ENCODE peak calls at places on chromosome 22, in six cellular contexts. One of them, this sample, is unnamed.

GRCh38 chr22:25564979-25565677 is 653 bp downstream of the GRK3 start:
- DNase-seq in fibroblast of pulmonary artery: no peak
- DNase-seq in DMS 273 treated with DMSO at 0.1 percent for 48 hours: no peak
- DNase-seq in NCI-H510A treated with DMSO at 0.1 percent for 48 hours: no peak
- DNase-seq in naive thymus-derived CD8-positive, alpha-beta T cell: no peak
- DNase-seq in iPS DF 6.9: peak; percentile 50
- DNase-seq in this sample: peak; percentile 36

GRCh38 chr22:40432167-40432566 is 61.8 kb downstream of the SGSM3 start:
- DNase-seq in fibroblast of pulmonary artery: no peak
- DNase-seq in DMS 273 treated with DMSO at 0.1 percent for 48 hours: no peak
- DNase-seq in NCI-H510A treated with DMSO at 0.1 percent for 48 hours: no peak
- DNase-seq in naive thymus-derived CD8-positive, alpha-beta T cell: no peak
- DNase-seq in iPS DF 6.9: no peak
- DNase-seq in this sample: no peak

GRCh38 chr22:31933816-31934482 is 10.4 kb upstream of the YWHAH start:
- DNase-seq in fibroblast of pulmonary artery: no peak
- DNase-seq in DMS 273 treated with DMSO at 0.1 percent for 48 hours: no peak
- DNase-seq in NCI-H510A treated with DMSO at 0.1 percent for 48 hours: no peak
- DNase-seq in naive thymus-derived CD8-positive, alpha-beta T cell: no peak
- DNase-seq in iPS DF 6.9: no peak
- DNase-seq in this sample: no peak

GRCh38 chr22:43944670-43945430 is 10.4 kb upstream of the SAMM50 start:
- DNase-seq in fibroblast of pulmonary artery: no peak
- DNase-seq in DMS 273 treated with DMSO at 0.1 percent for 48 hours: no peak
- DNase-seq in NCI-H510A treated with DMSO at 0.1 percent for 48 hours: no peak
- DNase-seq in naive thymus-derived CD8-positive, alpha-beta T cell: no peak
- DNase-seq in iPS DF 6.9: no peak
- DNase-seq in this sample: no peak

GRCh38 chr22:45783021-45783420 is 111.4 kb downstream of the ATXN10 start:
- DNase-seq in fibroblast of pulmonary artery: no peak
- DNase-seq in DMS 273 treated with DMSO at 0.1 percent for 48 hours: no peak
- DNase-seq in NCI-H510A treated with DMSO at 0.1 percent for 48 hours: no peak
- DNase-seq in naive thymus-derived CD8-positive, alpha-beta T cell: no peak
- DNase-seq in iPS DF 6.9: no peak
- DNase-seq in this sample: no peak

GRCh38 chr22:50070366-50070765 is 12.3 kb upstream of the TTLL8 start:
- DNase-seq in fibroblast of pulmonary artery: no peak
- DNase-seq in DMS 273 treated with DMSO at 0.1 percent for 48 hours: no peak
- DNase-seq in NCI-H510A treated with DMSO at 0.1 percent for 48 hours: no peak
- DNase-seq in naive thymus-derived CD8-positive, alpha-beta T cell: no peak
- DNase-seq in iPS DF 6.9: no peak
- DNase-seq in this sample: no peak

GRCh38 chr22:26618487-26618886 is 660 bp upstream of the CRYBB1 start:
- DNase-seq in fibroblast of pulmonary artery: no peak
- DNase-seq in DMS 273 treated with DMSO at 0.1 percent for 48 hours: no peak
- DNase-seq in NCI-H510A treated with DMSO at 0.1 percent for 48 hours: no peak
- DNase-seq in naive thymus-derived CD8-positive, alpha-beta T cell: no peak
- DNase-seq in iPS DF 6.9: no peak
- DNase-seq in this sample: no peak

GRCh38 chr22:50600541-50600940 is at the start of gene MAPK8IP2:
- DNase-seq in fibroblast of pulmonary artery: no peak
- DNase-seq in DMS 273 treated with DMSO at 0.1 percent for 48 hours: no peak
- DNase-seq in NCI-H510A treated with DMSO at 0.1 percent for 48 hours: peak; percentile 6
- DNase-seq in naive thymus-derived CD8-positive, alpha-beta T cell: no peak
- DNase-seq in iPS DF 6.9: no peak
- DNase-seq in this sample: no peak

GRCh38 chr22:48362736-48363404 is 1464.8 kb downstream of the BRD1 start:
- DNase-seq in fibroblast of pulmonary artery: no peak
- DNase-seq in DMS 273 treated with DMSO at 0.1 percent for 48 hours: no peak
- DNase-seq in NCI-H510A treated with DMSO at 0.1 percent for 48 hours: no peak
- DNase-seq in naive thymus-derived CD8-positive, alpha-beta T cell: no peak
- DNase-seq in iPS DF 6.9: no peak
- DNase-seq in this sample: peak; percentile 38

GRCh38 chr22:40414306-40414705 is 43.9 kb downstream of the SGSM3 start:
- DNase-seq in fibroblast of pulmonary artery: no peak
- DNase-seq in DMS 273 treated with DMSO at 0.1 percent for 48 hours: no peak
- DNase-seq in NCI-H510A treated with DMSO at 0.1 percent for 48 hours: no peak
- DNase-seq in naive thymus-derived CD8-positive, alpha-beta T cell: no peak
- DNase-seq in iPS DF 6.9: no peak
- DNase-seq in this sample: no peak

GRCh38 chr22:17213976-17214375 is 5.3 kb downstream of the ADA2 start:
- DNase-seq in fibroblast of pulmonary artery: peak; percentile 55
- DNase-seq in DMS 273 treated with DMSO at 0.1 percent for 48 hours: no peak
- DNase-seq in NCI-H510A treated with DMSO at 0.1 percent for 48 hours: peak; percentile 16
- DNase-seq in naive thymus-derived CD8-positive, alpha-beta T cell: peak; percentile 65
- DNase-seq in iPS DF 6.9: no peak
- DNase-seq in this sample: no peak

GRCh38 chr22:36419177-36419911 is 31.6 kb upstream of the MYH9 start:
- DNase-seq in fibroblast of pulmonary artery: peak; percentile 78
- DNase-seq in DMS 273 treated with DMSO at 0.1 percent for 48 hours: no peak
- DNase-seq in NCI-H510A treated with DMSO at 0.1 percent for 48 hours: no peak
- DNase-seq in naive thymus-derived CD8-positive, alpha-beta T cell: no peak
- DNase-seq in iPS DF 6.9: no peak
- DNase-seq in this sample: no peak

GRCh38 chr22:20395897-20396287 is 1.9 kb downstream of the ZNF74 start:
- DNase-seq in fibroblast of pulmonary artery: no peak
- DNase-seq in DMS 273 treated with DMSO at 0.1 percent for 48 hours: no peak
- DNase-seq in NCI-H510A treated with DMSO at 0.1 percent for 48 hours: no peak
- DNase-seq in naive thymus-derived CD8-positive, alpha-beta T cell: no peak
- DNase-seq in iPS DF 6.9: no peak
- DNase-seq in this sample: no peak

GRCh38 chr22:38202437-38203089 is 769 bp downstream of the MAFF start:
- DNase-seq in fibroblast of pulmonary artery: peak; percentile 94
- DNase-seq in DMS 273 treated with DMSO at 0.1 percent for 48 hours: no peak
- DNase-seq in NCI-H510A treated with DMSO at 0.1 percent for 48 hours: peak; percentile 19
- DNase-seq in naive thymus-derived CD8-positive, alpha-beta T cell: peak; percentile 54
- DNase-seq in iPS DF 6.9: no peak
- DNase-seq in this sample: peak; percentile 74

GRCh38 chr22:30481711-30482110 is 9.9 kb upstream of the SEC14L3 start:
- DNase-seq in fibroblast of pulmonary artery: peak; percentile 9
- DNase-seq in DMS 273 treated with DMSO at 0.1 percent for 48 hours: no peak
- DNase-seq in NCI-H510A treated with DMSO at 0.1 percent for 48 hours: no peak
- DNase-seq in naive thymus-derived CD8-positive, alpha-beta T cell: no peak
- DNase-seq in iPS DF 6.9: no peak
- DNase-seq in this sample: no peak

GRCh38 chr22:21446128-21446826 is 20.9 kb upstream of the TMEM191C start:
- DNase-seq in fibroblast of pulmonary artery: no peak
- DNase-seq in DMS 273 treated with DMSO at 0.1 percent for 48 hours: no peak
- DNase-seq in NCI-H510A treated with DMSO at 0.1 percent for 48 hours: no peak
- DNase-seq in naive thymus-derived CD8-positive, alpha-beta T cell: peak; percentile 15
- DNase-seq in iPS DF 6.9: no peak
- DNase-seq in this sample: no peak

GRCh38 chr22:33917744-33918406 is 2.4 kb downstream of the LARGE1 start:
- DNase-seq in fibroblast of pulmonary artery: no peak
- DNase-seq in DMS 273 treated with DMSO at 0.1 percent for 48 hours: no peak
- DNase-seq in NCI-H510A treated with DMSO at 0.1 percent for 48 hours: peak; percentile 40
- DNase-seq in naive thymus-derived CD8-positive, alpha-beta T cell: no peak
- DNase-seq in iPS DF 6.9: no peak
- DNase-seq in this sample: no peak

GRCh38 chr22:30044369-30044768 is 35.9 kb upstream of the HORMAD2 start:
- DNase-seq in fibroblast of pulmonary artery: peak; percentile 87
- DNase-seq in DMS 273 treated with DMSO at 0.1 percent for 48 hours: no peak
- DNase-seq in NCI-H510A treated with DMSO at 0.1 percent for 48 hours: no peak
- DNase-seq in naive thymus-derived CD8-positive, alpha-beta T cell: no peak
- DNase-seq in iPS DF 6.9: no peak
- DNase-seq in this sample: no peak

GRCh38 chr22:23060612-23061400 is 9.5 kb upstream of the GNAZ start:
- DNase-seq in fibroblast of pulmonary artery: no peak
- DNase-seq in DMS 273 treated with DMSO at 0.1 percent for 48 hours: no peak
- DNase-seq in NCI-H510A treated with DMSO at 0.1 percent for 48 hours: no peak
- DNase-seq in naive thymus-derived CD8-positive, alpha-beta T cell: peak; percentile 14
- DNase-seq in iPS DF 6.9: no peak
- DNase-seq in this sample: no peak

GRCh38 chr22:29385748-29386147 is 2.6 kb downstream of the AP1B1 start:
- DNase-seq in fibroblast of pulmonary artery: no peak
- DNase-seq in DMS 273 treated with DMSO at 0.1 percent for 48 hours: no peak
- DNase-seq in NCI-H510A treated with DMSO at 0.1 percent for 48 hours: no peak
- DNase-seq in naive thymus-derived CD8-positive, alpha-beta T cell: no peak
- DNase-seq in iPS DF 6.9: no peak
- DNase-seq in this sample: no peak

GRCh38 chr22:32335471-32335870 is 22.2 kb upstream of the RFPL3 start:
- DNase-seq in fibroblast of pulmonary artery: no peak
- DNase-seq in DMS 273 treated with DMSO at 0.1 percent for 48 hours: no peak
- DNase-seq in NCI-H510A treated with DMSO at 0.1 percent for 48 hours: no peak
- DNase-seq in naive thymus-derived CD8-positive, alpha-beta T cell: no peak
- DNase-seq in iPS DF 6.9: no peak
- DNase-seq in this sample: peak; percentile 45

GRCh38 chr22:48697694-48698276 is 1129.9 kb downstream of the BRD1 start:
- DNase-seq in fibroblast of pulmonary artery: no peak
- DNase-seq in DMS 273 treated with DMSO at 0.1 percent for 48 hours: no peak
- DNase-seq in NCI-H510A treated with DMSO at 0.1 percent for 48 hours: no peak
- DNase-seq in naive thymus-derived CD8-positive, alpha-beta T cell: no peak
- DNase-seq in iPS DF 6.9: no peak
- DNase-seq in this sample: no peak

GRCh38 chr22:17269224-17269606 is 50.0 kb upstream of the ADA2 start:
- DNase-seq in fibroblast of pulmonary artery: no peak
- DNase-seq in DMS 273 treated with DMSO at 0.1 percent for 48 hours: peak; percentile 19
- DNase-seq in NCI-H510A treated with DMSO at 0.1 percent for 48 hours: no peak
- DNase-seq in naive thymus-derived CD8-positive, alpha-beta T cell: no peak
- DNase-seq in iPS DF 6.9: no peak
- DNase-seq in this sample: no peak

GRCh38 chr22:22745225-22746060 is 101.0 kb downstream of the GGTLC2 start:
- DNase-seq in fibroblast of pulmonary artery: peak; percentile 50
- DNase-seq in DMS 273 treated with DMSO at 0.1 percent for 48 hours: no peak
- DNase-seq in NCI-H510A treated with DMSO at 0.1 percent for 48 hours: peak; percentile 9
- DNase-seq in naive thymus-derived CD8-positive, alpha-beta T cell: peak; percentile 39
- DNase-seq in iPS DF 6.9: no peak
- DNase-seq in this sample: no peak

GRCh38 chr22:30426395-30427353 is 1.1 kb downstream of the MTFP1 start:
- DNase-seq in fibroblast of pulmonary artery: peak; percentile 81
- DNase-seq in DMS 273 treated with DMSO at 0.1 percent for 48 hours: peak; percentile 39
- DNase-seq in NCI-H510A treated with DMSO at 0.1 percent for 48 hours: peak; percentile 67
- DNase-seq in naive thymus-derived CD8-positive, alpha-beta T cell: peak; percentile 90
- DNase-seq in iPS DF 6.9: peak; percentile 87
- DNase-seq in this sample: peak; percentile 84

GRCh38 chr22:38699784-38700183 is 959 bp downstream of the JOSD1 start:
- DNase-seq in fibroblast of pulmonary artery: peak; percentile 63
- DNase-seq in DMS 273 treated with DMSO at 0.1 percent for 48 hours: no peak
- DNase-seq in NCI-H510A treated with DMSO at 0.1 percent for 48 hours: no peak
- DNase-seq in naive thymus-derived CD8-positive, alpha-beta T cell: no peak
- DNase-seq in iPS DF 6.9: no peak
- DNase-seq in this sample: no peak

GRCh38 chr22:32579533-32580220 is 105.1 kb downstream of the FBXO7 start:
- DNase-seq in fibroblast of pulmonary artery: no peak
- DNase-seq in DMS 273 treated with DMSO at 0.1 percent for 48 hours: no peak
- DNase-seq in NCI-H510A treated with DMSO at 0.1 percent for 48 hours: no peak
- DNase-seq in naive thymus-derived CD8-positive, alpha-beta T cell: no peak
- DNase-seq in iPS DF 6.9: no peak
- DNase-seq in this sample: no peak